ENCODE peak calls at places on chromosomes 12 and 14, in six cellular contexts. Q, Y, V, F, H and C are unnamed samples.
A peak's percentile ranks its signal among the peaks of the same experiment; 100 is the strongest.

GRCh38 chr12:10310926-10311705 is 3.4 kb downstream of the KLRD1 start:
- DNase-seq in V (no peak), Y (no peak), Q (no peak), F (no peak), H (no peak), C (no peak)

GRCh38 chr14:21647380-21647779 is 6.3 kb upstream of the OR4E2 start:
- DNase-seq in F (peak; percentile 25), H (no peak), Q (no peak), Y (no peak), V (no peak), C (no peak)

GRCh38 chr14:71985538-71986234 is 53.5 kb downstream of the RGS6 start:
- DNase-seq in H (no peak), F (no peak), V (no peak), Y (no peak), Q (no peak), C (no peak)

GRCh38 chr12:132510111-132510724 is 20.3 kb downstream of the FBRSL1 start:
- DNase-seq in F (no peak), H (no peak), Q (no peak), Y (no peak), V (no peak), C (no peak)

GRCh38 chr14:90666571-90666970 is 149.7 kb downstream of the TTC7B start:
- DNase-seq in Y (no peak), F (no peak), V (no peak), H (no peak), Q (no peak), C (no peak)

GRCh38 chr12:46218509-46219095 is 50.2 kb downstream of the SLC38A1 start:
- DNase-seq in V (peak; percentile 30), Q (no peak), F (no peak), Y (no peak), H (no peak), C (peak; percentile 50)

GRCh38 chr14:73168691-73169090 is 32.4 kb downstream of the PSEN1 start:
- DNase-seq in Q (no peak), F (no peak), H (peak; percentile 12), V (no peak), Y (no peak), C (no peak)

GRCh38 chr12:93179792-93180191 is 197.9 kb upstream of the NUDT4 start:
- DNase-seq in Q (no peak), V (no peak), Y (no peak), F (no peak), H (no peak), C (no peak)

GRCh38 chr14:49552630-49553029 is 33.5 kb downstream of the RPS29 start:
- DNase-seq in F (no peak), Q (no peak), H (no peak), Y (no peak), V (no peak), C (no peak)

GRCh38 chr12:68378859-68379628 is 46.9 kb upstream of the MDM1 start:
- DNase-seq in H (no peak), Q (peak; percentile 35), V (no peak), Y (no peak), F (peak; percentile 53), C (no peak)

DNA sequence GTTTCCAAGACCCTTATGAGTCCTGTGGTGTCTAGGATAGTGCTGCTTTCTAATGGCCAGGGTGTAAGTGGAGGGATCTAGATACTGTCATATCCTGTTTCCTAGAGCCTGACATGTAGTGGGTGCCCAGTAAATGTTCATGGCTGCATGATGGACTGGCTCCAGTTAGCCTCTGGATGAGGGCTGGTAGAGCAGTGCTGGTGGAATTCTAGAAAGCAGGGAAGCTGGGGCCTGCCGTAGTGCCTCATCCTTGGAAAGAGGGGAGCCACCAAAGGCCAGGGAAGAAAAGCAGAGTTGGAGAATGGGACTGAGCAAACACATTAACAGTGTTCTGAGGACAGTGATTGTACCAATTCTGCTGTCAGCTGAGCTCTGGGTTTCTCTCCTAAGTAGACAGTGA is 637 bp downstream of the GZMB start:
- DNase-seq in H (no peak), F (no peak), V (no peak), Q (no peak), Y (no peak), C (no peak)
- H3K27ac ChIP-seq in H (no peak overlapping the region), F (no peak overlapping the region), V (no peak overlapping the region), Q (no peak overlapping the region), Y (no peak overlapping the region), C (no peak overlapping the region)

GRCh38 chr12:108855284-108856169 is 1.9 kb downstream of the SSH1 start:
- DNase-seq in Q (no peak), F (no peak), V (no peak), Y (no peak), H (no peak), C (no peak)
- H3K4me1 ChIP-seq in Q (peaks cover 7% of the 10 kb centered on the region), F (peaks cover 10% of the 10 kb centered on the region), V (peaks cover 23% of the 10 kb centered on the region), Y (peaks cover 4% of the 10 kb centered on the region), H (peaks cover 48% of the 10 kb centered on the region), C (peaks cover 10% of the 10 kb centered on the region)

DNA sequence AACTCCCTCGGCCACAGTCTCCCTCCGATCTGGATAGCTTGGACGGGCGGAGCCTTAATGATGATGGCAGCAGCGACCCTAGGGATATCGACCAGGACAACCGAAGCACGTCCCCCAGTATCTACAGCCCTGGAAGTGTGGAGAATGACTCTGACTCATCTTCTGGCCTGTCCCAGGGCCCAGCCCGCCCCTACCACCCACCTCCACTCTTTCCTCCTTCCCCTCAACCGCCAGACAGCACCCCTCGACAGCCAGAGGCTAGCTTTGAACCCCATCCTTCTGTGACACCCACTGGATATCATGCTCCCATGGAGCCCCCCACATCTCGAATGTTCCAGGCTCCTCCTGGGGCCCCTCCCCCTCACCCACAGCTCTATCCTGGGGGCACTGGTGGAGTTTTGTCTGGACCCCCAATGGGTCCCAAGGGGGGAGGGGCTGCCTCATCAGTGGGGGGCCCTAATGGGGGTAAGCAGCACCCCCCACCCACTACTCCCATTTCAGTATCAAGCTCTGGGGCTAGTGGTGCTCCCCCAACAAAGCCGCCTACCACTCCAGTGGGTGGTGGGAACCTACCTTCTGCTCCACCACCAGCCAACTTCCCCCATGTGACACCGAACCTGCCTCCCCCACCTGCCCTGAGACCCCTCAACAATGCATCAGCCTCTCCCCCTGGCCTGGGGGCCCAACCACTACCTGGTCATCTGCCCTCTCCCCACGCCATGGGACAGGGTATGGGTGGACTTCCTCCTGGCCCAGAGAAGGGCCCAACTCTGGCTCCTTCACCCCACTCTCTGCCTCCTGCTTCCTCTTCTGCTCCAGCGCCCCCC is 7.9 kb upstream of the RNU7-1 start:
- DNase-seq in V (no peak), F (no peak), H (no peak), Y (no peak), Q (no peak), C (no peak)
- H3K27ac ChIP-seq in V (peak overlapping the region; percentile 92), F (peak overlapping the region; percentile 45), H (peak overlapping the region; percentile 87), Y (no peak overlapping the region), Q (peak overlapping the region; percentile 26), C (no peak overlapping the region)

DNA sequence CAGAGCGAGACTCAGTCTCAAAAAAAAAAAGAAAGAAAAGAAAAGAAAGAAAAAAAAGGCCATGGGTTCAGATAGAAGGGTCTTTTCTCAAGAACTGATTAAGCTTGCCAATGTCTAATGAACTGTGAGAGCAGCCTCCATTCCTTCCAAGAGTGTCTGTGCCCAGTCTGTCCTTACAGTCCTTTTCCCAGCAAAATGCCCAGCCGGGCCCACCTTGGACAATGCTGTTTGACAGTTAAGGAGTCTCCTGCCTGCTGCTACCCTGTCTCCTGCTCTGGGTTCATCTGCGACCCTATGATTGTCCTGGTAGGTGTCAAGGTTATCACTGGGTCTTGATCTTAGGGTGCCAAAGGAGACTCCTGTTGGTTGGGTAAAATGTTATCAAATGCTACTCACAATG is 21.4 kb downstream of the SYNE3 start:
- DNase-seq in H (no peak), V (no peak), F (no peak), Y (no peak), Q (no peak), C (no peak)
- H3K4me1 ChIP-seq in H (peaks cover 2% of the 10 kb centered on the region), V (peaks cover 22% of the 10 kb centered on the region), F (peaks cover 6% of the 10 kb centered on the region), Y (no peaks in the 10 kb centered on the region), Q (no peaks in the 10 kb centered on the region), C (peaks cover 19% of the 10 kb centered on the region)